ENCODE peak calls at places on chromosomes 2 and 18, in four cellular contexts. One of them, this sample, is unnamed.

GRCh38 chr18:26460449-26461091 is 87.8 kb downstream of the KCTD1 start:
- DNase-seq in CD8-positive, alpha-beta T cell: no peak
- DNase-seq in GM04504: no peak
- DNase-seq in Caki2: peak
- DNase-seq in this sample: peak

GRCh38 chr2:238570926-238571325 is 144.2 kb downstream of the ASB1 start:
- DNase-seq in CD8-positive, alpha-beta T cell: no peak
- DNase-seq in GM04504: no peak
- DNase-seq in Caki2: no peak
- DNase-seq in this sample: no peak

GRCh38 chr2:237485304-237485703 is 1.7 kb upstream of the MLPH start:
- DNase-seq in CD8-positive, alpha-beta T cell: no peak
- DNase-seq in GM04504: no peak
- DNase-seq in Caki2: no peak
- DNase-seq in this sample: no peak

GRCh38 chr2:68653538-68653982 is 10.2 kb downstream of the PROKR1 start:
- DNase-seq in CD8-positive, alpha-beta T cell: no peak
- DNase-seq in GM04504: no peak
- DNase-seq in Caki2: no peak
- DNase-seq in this sample: peak

GRCh38 chr2:40251146-40251545 is 200.7 kb downstream of the SLC8A1 start:
- DNase-seq in CD8-positive, alpha-beta T cell: no peak
- DNase-seq in GM04504: no peak
- DNase-seq in Caki2: peak
- DNase-seq in this sample: no peak

GRCh38 chr18:76821875-76822509 is 365 bp upstream of the ZNF236 start:
- DNase-seq in CD8-positive, alpha-beta T cell: peak
- DNase-seq in GM04504: no peak
- DNase-seq in Caki2: peak
- DNase-seq in this sample: peak

GRCh38 chr2:152497481-152498052 is 162.6 kb downstream of the FMNL2 start:
- DNase-seq in CD8-positive, alpha-beta T cell: no peak
- DNase-seq in GM04504: no peak
- DNase-seq in Caki2: peak
- DNase-seq in this sample: peak

GRCh38 chr18:79517322-79517721 is 121.6 kb downstream of the NFATC1 start:
- DNase-seq in CD8-positive, alpha-beta T cell: peak
- DNase-seq in GM04504: no peak
- DNase-seq in Caki2: no peak
- DNase-seq in this sample: no peak

GRCh38 chr2:229408356-229408755 is 137.3 kb upstream of the PID1 start:
- DNase-seq in CD8-positive, alpha-beta T cell: no peak
- DNase-seq in GM04504: peak
- DNase-seq in Caki2: peak
- DNase-seq in this sample: peak